ENCODE peak calls at places on chromosomes 11 and 22, in eight cellular contexts. X is astrocyte of the cerebellum; K is fibroblast of the aortic adventitia; D is breast epithelium; R is CD8-positive, alpha-beta memory T cell; T is heart left ventricle; M is AG10803; N is effector memory CD4-positive, alpha-beta T cell. S is an unnamed sample.

GRCh38 chr11:128772814-128773213 is 78.9 kb downstream of the FLI1 start:
- DNase-seq in X (no peak), K (no peak), D (no peak), R (peak), T (peak), M (no peak), N (peak), S (no peak)

GRCh38 chr11:14409891-14410290 is 50.9 kb upstream of the RRAS2 start:
- DNase-seq in X (no peak), K (no peak), D (no peak), R (no peak), T (no peak), M (no peak), N (no peak), S (no peak)

GRCh38 chr11:75275581-75275980 is 35.0 kb downstream of the TPBGL start:
- DNase-seq in X (no peak), K (no peak), D (no peak), R (peak), T (peak), M (no peak), N (peak), S (peak)

GRCh38 chr11:61912530-61912898 is 4.9 kb downstream of the RAB3IL1 start:
- DNase-seq in X (no peak), K (no peak), D (no peak), R (no peak), T (peak), M (no peak), N (no peak), S (no peak)

GRCh38 chr11:129856036-129856435 is 39.3 kb downstream of the NFRKB start:
- DNase-seq in X (no peak), K (no peak), D (no peak), R (no peak), T (no peak), M (no peak), N (no peak), S (no peak)

GRCh38 chr11:46281374-46281831 is 3.9 kb downstream of the CREB3L1 start:
- DNase-seq in X (no peak), K (peak), D (no peak), R (no peak), T (no peak), M (no peak), N (no peak), S (no peak)

GRCh38 chr11:65432133-65432650 is 9.6 kb downstream of the NEAT1 start:
- DNase-seq in X (no peak), K (peak), D (no peak), R (no peak), T (no peak), M (peak), N (no peak), S (no peak)

GRCh38 chr22:38984224-38984623 is 2.1 kb downstream of the APOBEC3B start:
- DNase-seq in X (no peak), K (no peak), D (no peak), R (no peak), T (no peak), M (no peak), N (no peak), S (no peak)

GRCh38 chr11:59207988-59208432 is 4.7 kb downstream of the MPEG1 start:
- DNase-seq in X (peak), K (peak), D (peak), R (peak), T (peak), M (peak), N (peak), S (no peak)

GRCh38 chr11:65911682-65912568 is 6.9 kb downstream of the C11orf68 start:
- DNase-seq in X (no peak), K (peak), D (peak), R (no peak), T (peak), M (peak), N (no peak), S (no peak)

GRCh38 chr11:2581151-2581930 is 118.5 kb downstream of the KCNQ1OT1 start:
- DNase-seq in X (no peak), K (no peak), D (no peak), R (no peak), T (no peak), M (no peak), N (no peak), S (no peak)

GRCh38 chr22:49909476-49910205 is 8.6 kb downstream of the ALG12 start:
- DNase-seq in X (no peak), K (no peak), D (no peak), R (no peak), T (no peak), M (no peak), N (no peak), S (no peak)

GRCh38 chr22:46744581-46744980 is 6.5 kb upstream of the CERK start:
- DNase-seq in X (no peak), K (no peak), D (no peak), R (no peak), T (no peak), M (no peak), N (no peak), S (no peak)

GRCh38 chr22:33018232-33018864 is 39.8 kb downstream of the SYN3 start:
- DNase-seq in X (no peak), K (peak), D (no peak), R (no peak), T (peak), M (peak), N (no peak), S (no peak)

GRCh38 chr11:905952-906351 is 4.7 kb downstream of the CHID1 start:
- DNase-seq in X (no peak), K (no peak), D (no peak), R (no peak), T (no peak), M (no peak), N (no peak), S (no peak)

GRCh38 chr11:123179571-123179970 is 15.5 kb downstream of the CLMP start:
- DNase-seq in X (no peak), K (no peak), D (no peak), R (no peak), T (no peak), M (no peak), N (no peak), S (no peak)

GRCh38 chr11:115606223-115607220 is 102.3 kb upstream of the CADM1 start:
- DNase-seq in X (peak), K (no peak), D (no peak), R (no peak), T (peak), M (peak), N (no peak), S (no peak)

GRCh38 chr11:71996946-71997345 is 1.8 kb upstream of the IL18BP start:
- DNase-seq in X (no peak), K (no peak), D (no peak), R (no peak), T (peak), M (no peak), N (no peak), S (no peak)

GRCh38 chr11:111018571-111018970 is 227.0 kb upstream of the POU2AF2 start:
- DNase-seq in X (no peak), K (peak), D (no peak), R (no peak), T (no peak), M (no peak), N (no peak), S (no peak)

GRCh38 chr11:69587454-69588081 is 53.4 kb upstream of the CCND1 start:
- DNase-seq in X (no peak), K (peak), D (no peak), R (no peak), T (no peak), M (peak), N (no peak), S (no peak)

GRCh38 chr11:106998644-106999043 is 19.6 kb downstream of the GUCY1A2 start:
- DNase-seq in X (no peak), K (no peak), D (no peak), R (no peak), T (no peak), M (no peak), N (no peak), S (no peak)

GRCh38 chr11:14619580-14619979 is 24.0 kb upstream of the PDE3B start:
- DNase-seq in X (no peak), K (no peak), D (no peak), R (no peak), T (no peak), M (no peak), N (no peak), S (no peak)

GRCh38 chr11:67606150-67606476 is 623 bp upstream of the NDUFV1 start:
- DNase-seq in X (no peak), K (peak), D (no peak), R (no peak), T (peak), M (peak), N (no peak), S (no peak)

GRCh38 chr22:24432059-24432853 is 4.9 kb downstream of the ADORA2A start:
- DNase-seq in X (no peak), K (peak), D (no peak), R (no peak), T (peak), M (peak), N (no peak), S (no peak)

GRCh38 chr22:24428751-24429410 is 1.5 kb downstream of the ADORA2A start:
- DNase-seq in X (no peak), K (no peak), D (no peak), R (no peak), T (no peak), M (no peak), N (no peak), S (no peak)

GRCh38 chr22:24429411-24430365 is 2.3 kb downstream of the ADORA2A start:
- DNase-seq in X (no peak), K (peak), D (no peak), R (peak), T (peak), M (no peak), N (peak), S (no peak)

GRCh38 chr22:24431309-24432034 is 4.1 kb downstream of the ADORA2A start:
- DNase-seq in X (no peak), K (no peak), D (no peak), R (no peak), T (peak), M (no peak), N (no peak), S (no peak)

GRCh38 chr22:24430431-24431308 is 3.3 kb downstream of the ADORA2A start:
- DNase-seq in X (no peak), K (no peak), D (no peak), R (no peak), T (peak), M (no peak), N (no peak), S (no peak)
- H3K4me3 ChIP-seq in X (no peak), K (no peak), D (no peak), R (peak), T (no peak), M (no peak), N (no peak), S (no peak)

DNA sequence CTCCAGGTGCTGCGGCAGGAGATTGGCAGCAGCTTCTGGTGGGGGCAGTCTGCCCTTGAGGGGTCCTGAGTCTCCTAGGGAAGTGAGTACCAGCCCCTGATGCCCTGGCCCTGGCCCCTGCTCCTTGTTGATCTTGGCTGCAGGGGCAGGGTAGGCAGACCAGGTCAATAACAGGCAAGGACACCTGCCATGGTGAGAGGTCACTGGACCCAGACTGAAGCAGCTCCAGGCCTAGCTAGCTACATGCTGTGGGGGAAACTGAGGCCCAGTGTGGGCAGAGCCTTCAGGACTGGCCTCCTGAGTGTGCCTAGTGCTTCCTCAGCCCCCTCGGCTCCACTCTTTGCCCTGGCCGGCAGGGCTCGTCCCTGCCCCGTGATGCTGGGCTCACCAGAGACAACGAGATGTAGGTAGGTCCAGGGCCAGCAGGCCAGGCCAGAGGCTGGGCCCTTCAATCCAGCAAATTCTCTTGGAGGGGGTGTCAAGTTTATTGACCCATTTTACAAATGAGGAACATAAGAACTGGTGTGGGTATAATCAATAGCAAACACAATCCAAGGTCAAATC is 20.4 kb downstream of the RTN4R start:
- DNase-seq in X (no peak), K (no peak), D (no peak), R (no peak), T (no peak), M (no peak), N (no peak), S (no peak)
- H3K4me3 ChIP-seq in X (no peak), K (no peak), D (no peak), R (no peak), T (no peak), M (no peak), N (no peak), S (no peak)

DNA sequence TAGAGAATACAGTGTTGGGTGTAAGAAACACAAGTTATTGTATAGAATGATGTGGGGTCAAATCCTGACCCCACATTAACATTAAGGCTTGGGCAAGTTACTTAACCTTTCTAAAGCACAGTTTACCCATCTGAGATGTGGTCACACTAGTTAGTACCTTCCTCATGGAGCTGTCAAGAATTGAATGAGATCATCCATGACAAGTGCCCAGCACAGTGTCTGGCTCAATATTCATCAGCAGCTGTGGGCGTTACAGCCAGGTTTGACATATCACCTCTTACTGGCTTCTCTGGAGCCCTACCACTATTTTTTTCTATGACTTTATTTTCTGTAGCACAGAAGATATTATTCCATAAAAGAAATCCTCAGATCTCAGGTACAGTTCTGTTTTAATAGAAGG is 57.2 kb downstream of the SC5D start:
- DNase-seq in X (no peak), K (no peak), D (no peak), R (no peak), T (no peak), M (no peak), N (no peak), S (no peak)
- H3K4me3 ChIP-seq in X (no peak), K (no peak), D (no peak), R (no peak), T (no peak), M (no peak), N (no peak), S (no peak)

GRCh38 chr11:33808228-33808828 is 34.0 kb upstream of the FBXO3 start:
- DNase-seq in X (peak), K (peak), D (peak), R (peak), T (peak), M (peak), N (peak), S (no peak)

GRCh38 chr11:33801821-33802413 is 27.6 kb upstream of the FBXO3 start:
- DNase-seq in X (no peak), K (no peak), D (no peak), R (no peak), T (no peak), M (no peak), N (no peak), S (no peak)

GRCh38 chr11:33804471-33804870 is 30.2 kb upstream of the FBXO3 start:
- DNase-seq in X (no peak), K (no peak), D (no peak), R (no peak), T (no peak), M (no peak), N (no peak), S (no peak)

GRCh38 chr11:33797879-33798278 is 23.6 kb upstream of the FBXO3 start:
- DNase-seq in X (no peak), K (no peak), D (no peak), R (no peak), T (no peak), M (no peak), N (no peak), S (no peak)

GRCh38 chr11:33802414-33802950 is 28.2 kb upstream of the FBXO3 start:
- DNase-seq in X (peak), K (peak), D (no peak), R (no peak), T (peak), M (peak), N (no peak), S (no peak)
- H3K4me3 ChIP-seq in X (peak), K (peak), D (peak), R (no peak), T (peak), M (peak), N (no peak), S (no peak)

DNA sequence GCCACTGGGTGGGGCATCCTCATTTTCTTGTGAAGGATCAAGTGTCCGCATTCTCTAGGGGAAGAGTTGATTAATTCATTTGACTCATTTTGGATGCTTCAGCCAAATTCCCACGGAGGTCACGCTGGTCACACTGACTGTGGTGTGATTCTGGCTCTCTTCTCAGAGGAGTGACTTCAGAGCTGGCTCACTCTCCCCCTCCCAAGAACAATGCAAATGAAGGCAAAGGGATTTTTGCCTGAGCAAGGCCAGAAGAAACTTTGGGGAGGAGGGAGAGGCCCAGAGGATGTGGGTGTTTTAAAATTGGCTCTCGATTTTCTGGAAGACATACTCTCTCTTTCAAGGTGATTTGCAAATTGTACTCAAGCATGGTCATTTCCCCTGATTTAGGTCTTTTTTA is 51.1 kb upstream of the LMO2 start:
- DNase-seq in X (peak), K (peak), D (no peak), R (no peak), T (peak), M (peak), N (no peak), S (no peak)
- H3K4me3 ChIP-seq in X (no peak), K (no peak), D (no peak), R (no peak), T (no peak), M (no peak), N (no peak), S (no peak)

GRCh38 chr22:25407859-25408229 is 156.6 kb upstream of the GRK3 start:
- DNase-seq in X (no peak), K (no peak), D (no peak), R (no peak), T (no peak), M (no peak), N (no peak), S (no peak)
- H3K4me3 ChIP-seq in X (no peak), K (no peak), D (no peak), R (no peak), T (no peak), M (no peak), N (no peak), S (no peak)

GRCh38 chr22:44496844-44497217 is 1.2 kb downstream of the RTL6 start:
- DNase-seq in X (no peak), K (no peak), D (no peak), R (no peak), T (no peak), M (no peak), N (no peak), S (no peak)
- H3K4me3 ChIP-seq in X (peak), K (peak), D (peak), R (no peak), T (peak), M (peak), N (no peak), S (no peak)

GRCh38 chr11:44743326-44743725 is 16.6 kb downstream of the TSPAN18 start:
- DNase-seq in X (no peak), K (no peak), D (no peak), R (no peak), T (no peak), M (no peak), N (no peak), S (no peak)

GRCh38 chr11:44740967-44741366 is 14.2 kb downstream of the TSPAN18 start:
- DNase-seq in X (no peak), K (no peak), D (no peak), R (no peak), T (no peak), M (no peak), N (no peak), S (no peak)

GRCh38 chr11:44742470-44742869 is 15.7 kb downstream of the TSPAN18 start:
- DNase-seq in X (no peak), K (no peak), D (no peak), R (no peak), T (no peak), M (no peak), N (no peak), S (no peak)

GRCh38 chr11:44744160-44744559 is 17.4 kb downstream of the TSPAN18 start:
- DNase-seq in X (no peak), K (no peak), D (no peak), R (no peak), T (no peak), M (peak), N (no peak), S (no peak)

GRCh38 chr11:44741976-44742375 is 15.2 kb downstream of the TSPAN18 start:
- DNase-seq in X (no peak), K (no peak), D (no peak), R (no peak), T (no peak), M (no peak), N (no peak), S (no peak)
- H3K4me3 ChIP-seq in X (no peak), K (no peak), D (no peak), R (no peak), T (no peak), M (no peak), N (no peak), S (no peak)

DNA sequence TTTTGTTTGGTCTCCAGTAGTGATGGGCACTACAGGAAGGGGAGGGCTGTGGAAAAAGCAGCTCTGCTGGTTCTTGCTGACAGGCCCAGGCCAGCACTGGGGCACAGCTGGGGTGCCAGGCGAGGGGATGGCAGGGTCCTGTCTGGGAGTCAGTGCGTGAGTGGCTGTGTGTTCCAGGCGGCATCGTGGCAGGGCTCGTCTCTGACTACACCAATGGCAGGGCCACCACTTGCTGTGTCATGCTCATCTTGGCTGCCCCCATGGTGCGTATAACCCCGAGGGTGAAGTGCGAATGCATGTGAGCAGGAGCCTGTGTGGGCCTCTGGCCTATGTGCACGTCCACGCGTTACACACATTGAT is 20.9 kb downstream of the SLC37A2 start:
- DNase-seq in X (no peak), K (no peak), D (no peak), R (no peak), T (no peak), M (no peak), N (no peak), S (no peak)
- H3K4me3 ChIP-seq in X (no peak), K (no peak), D (no peak), R (no peak), T (no peak), M (no peak), N (no peak), S (peak)

GRCh38 chr22:42060489-42060888 is 10.1 kb downstream of the NAGA start:
- DNase-seq in X (no peak), K (no peak), D (no peak), R (no peak), T (no peak), M (no peak), N (no peak), S (no peak)
- H3K4me3 ChIP-seq in X (no peak), K (no peak), D (no peak), R (no peak), T (no peak), M (no peak), N (no peak), S (no peak)